ENCODE peak calls at places on chromosome 9, in six cellular contexts. S is vagina, R is HCT116, E is endothelial cell of umbilical vein, F is stomach, B is suprapubic skin. W is an unnamed sample.

GRCh38 chr9:79611091-79611614 is 39.4 kb downstream of the TLE4 start:
- DNase-seq in S (no peak), R (no peak), E (no peak), F (no peak), B (no peak), W (no peak)

GRCh38 chr9:3783156-3783555 is 257.4 kb upstream of the RFX3 start:
- DNase-seq in S (no peak), R (no peak), E (no peak), F (no peak), B (no peak), W (no peak)

GRCh38 chr9:21470126-21470525 is 12.0 kb downstream of the IFNE start:
- DNase-seq in S (no peak), R (no peak), E (no peak), F (no peak), B (no peak), W (no peak)

GRCh38 chr9:86184125-86184524 is 75.3 kb downstream of the C9orf153 start:
- DNase-seq in S (no peak), R (no peak), E (no peak), F (no peak), B (no peak), W (no peak)

GRCh38 chr9:108521063-108521462 is 334.7 kb downstream of the ACTL7B start:
- DNase-seq in S (no peak), R (no peak), E (no peak), F (no peak), B (no peak), W (no peak)

GRCh38 chr9:130407916-130408659 is 36.7 kb upstream of the ASS1 start:
- DNase-seq in S (no peak), R (no peak), E (no peak), F (no peak), B (no peak), W (no peak)

GRCh38 chr9:89602978-89603628 is 1.7 kb upstream of the GADD45G start:
- DNase-seq in S (no peak), R (peak; percentile 74), E (peak; percentile 77), F (peak; percentile 95), B (peak; percentile 88), W (peak; percentile 95)

GRCh38 chr9:129550199-129550839 is 70.6 kb downstream of the C9orf50 start:
- DNase-seq in S (no peak), R (no peak), E (peak; percentile 35), F (peak; percentile 87), B (peak; percentile 86), W (peak; percentile 64)

GRCh38 chr9:87336407-87336806 is 161.3 kb upstream of the DAPK1 start:
- DNase-seq in S (no peak), R (no peak), E (no peak), F (no peak), B (no peak), W (no peak)

GRCh38 chr9:121440265-121440664 is 59.4 kb downstream of the GGTA1 start:
- DNase-seq in S (no peak), R (peak; percentile 7), E (peak; percentile 33), F (no peak), B (no peak), W (no peak)
- TF ChIP-seq CTCF in S (no peak), R (peak; percentile 48), E (no peak), F (no peak), B (no peak), W (no peak)

DNA sequence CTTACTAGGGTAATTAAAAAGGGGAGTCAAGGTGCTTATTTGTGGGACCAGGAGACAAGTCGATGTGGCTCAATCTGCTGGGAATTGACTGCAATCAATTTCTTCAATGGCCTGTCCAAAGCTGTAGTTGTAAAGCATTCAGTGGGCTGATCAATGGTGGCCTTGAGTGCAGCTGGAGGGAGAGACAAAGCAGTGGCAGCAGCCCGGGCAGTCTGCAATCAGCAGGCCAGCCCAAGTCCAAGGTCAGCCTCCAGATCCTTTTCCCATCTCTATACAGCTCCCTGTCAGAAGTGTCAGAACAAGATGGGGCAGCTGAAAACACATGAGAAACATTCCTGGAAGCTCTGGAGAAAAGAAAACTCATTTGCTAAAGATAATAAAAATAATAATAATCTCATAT is 51.0 kb upstream of the BRINP1 start:
- DNase-seq in S (no peak), R (no peak), E (no peak), F (no peak), B (no peak), W (no peak)
- H3K27ac ChIP-seq in S (no peak overlapping the region), R (no peak overlapping the region), E (no peak overlapping the region), F (no peak overlapping the region), B (no peak overlapping the region), W (no peak overlapping the region)

GRCh38 chr9:132670359-132670815 is at the start of gene GTF3C4:
- DNase-seq in S (no peak), R (peak; percentile 46), E (peak; percentile 76), F (peak; percentile 89), B (peak; percentile 91), W (peak; percentile 87)
- TF ChIP-seq POLR2AphosphoS5 in S (no peak), R (no peak), E (no peak), F (peak; percentile 57), B (no peak), W (peak; percentile 48)

GRCh38 chr9:90774682-90775081 is 26.9 kb upstream of the SYK start:
- DNase-seq in S (no peak), R (no peak), E (no peak), F (no peak), B (no peak), W (peak; percentile 55)
- TF ChIP-seq CTCF in S (no peak), R (peak; percentile 5), E (no peak), F (no peak), B (no peak), W (peak; percentile 5)